ENCODE peak calls at places on chromosomes 6 and 20, in nine cellular contexts. One of them, this sample, is unnamed.

GRCh38 chr20:57547250-57547649 is 13.7 kb upstream of the PCK1 start:
- DNase-seq in Calu3: peak; percentile 61
- DNase-seq in heart right ventricle: no peak
- DNase-seq in fibroblast of pulmonary artery: no peak
- DNase-seq in WTC11: no peak
- DNase-seq in kidney: no peak
- DNase-seq in fibroblast of mammary gland: peak; percentile 7
- DNase-seq in neural progenitor cell: no peak
- DNase-seq in progenitor cell of endocrine pancreas: no peak
- DNase-seq in this sample: no peak

GRCh38 chr6:105681061-105681460 is 278.2 kb upstream of the PREP start:
- DNase-seq in Calu3: no peak
- DNase-seq in heart right ventricle: no peak
- DNase-seq in fibroblast of pulmonary artery: no peak
- DNase-seq in WTC11: no peak
- DNase-seq in kidney: no peak
- DNase-seq in fibroblast of mammary gland: no peak
- DNase-seq in neural progenitor cell: no peak
- DNase-seq in progenitor cell of endocrine pancreas: no peak
- DNase-seq in this sample: no peak

GRCh38 chr20:64090165-64090564 is 6.0 kb upstream of the LKAAEAR1 start:
- DNase-seq in Calu3: no peak
- DNase-seq in heart right ventricle: no peak
- DNase-seq in fibroblast of pulmonary artery: no peak
- DNase-seq in WTC11: no peak
- DNase-seq in kidney: no peak
- DNase-seq in fibroblast of mammary gland: no peak
- DNase-seq in neural progenitor cell: peak; percentile 63
- DNase-seq in progenitor cell of endocrine pancreas: no peak
- DNase-seq in this sample: no peak

GRCh38 chr20:48210111-48211029 is 425.1 kb upstream of the SULF2 start:
- DNase-seq in Calu3: no peak
- DNase-seq in heart right ventricle: peak; percentile 20
- DNase-seq in fibroblast of pulmonary artery: no peak
- DNase-seq in WTC11: no peak
- DNase-seq in kidney: no peak
- DNase-seq in fibroblast of mammary gland: no peak
- DNase-seq in neural progenitor cell: no peak
- DNase-seq in progenitor cell of endocrine pancreas: no peak
- DNase-seq in this sample: no peak

GRCh38 chr6:71393471-71393870 is 104.9 kb downstream of the OGFRL1 start:
- DNase-seq in Calu3: no peak
- DNase-seq in heart right ventricle: peak; percentile 45
- DNase-seq in fibroblast of pulmonary artery: peak; percentile 61
- DNase-seq in WTC11: no peak
- DNase-seq in kidney: no peak
- DNase-seq in fibroblast of mammary gland: peak; percentile 66
- DNase-seq in neural progenitor cell: no peak
- DNase-seq in progenitor cell of endocrine pancreas: no peak
- DNase-seq in this sample: no peak

GRCh38 chr6:68779366-68779765 is 144.3 kb downstream of the ADGRB3 start:
- DNase-seq in Calu3: no peak
- DNase-seq in heart right ventricle: no peak
- DNase-seq in fibroblast of pulmonary artery: no peak
- DNase-seq in WTC11: no peak
- DNase-seq in kidney: no peak
- DNase-seq in fibroblast of mammary gland: no peak
- DNase-seq in neural progenitor cell: no peak
- DNase-seq in progenitor cell of endocrine pancreas: no peak
- DNase-seq in this sample: no peak

GRCh38 chr6:79420054-79420453 is 117.2 kb downstream of the LCA5 start:
- DNase-seq in Calu3: no peak
- DNase-seq in heart right ventricle: no peak
- DNase-seq in fibroblast of pulmonary artery: no peak
- DNase-seq in WTC11: no peak
- DNase-seq in kidney: no peak
- DNase-seq in fibroblast of mammary gland: peak; percentile 4
- DNase-seq in neural progenitor cell: no peak
- DNase-seq in progenitor cell of endocrine pancreas: no peak
- DNase-seq in this sample: no peak

GRCh38 chr6:41846666-41847237 is 48.4 kb downstream of the USP49 start:
- DNase-seq in Calu3: peak; percentile 88
- DNase-seq in heart right ventricle: peak; percentile 83
- DNase-seq in fibroblast of pulmonary artery: peak; percentile 99
- DNase-seq in WTC11: peak; percentile 68
- DNase-seq in kidney: no peak
- DNase-seq in fibroblast of mammary gland: peak; percentile 95
- DNase-seq in neural progenitor cell: peak; percentile 69
- DNase-seq in progenitor cell of endocrine pancreas: peak; percentile 29
- DNase-seq in this sample: peak; percentile 70

GRCh38 chr20:32536861-32537656 is 48.1 kb downstream of the NOL4L start:
- DNase-seq in Calu3: peak; percentile 86
- DNase-seq in heart right ventricle: no peak
- DNase-seq in fibroblast of pulmonary artery: no peak
- DNase-seq in WTC11: peak; percentile 42
- DNase-seq in kidney: peak; percentile 89
- DNase-seq in fibroblast of mammary gland: no peak
- DNase-seq in neural progenitor cell: peak; percentile 39
- DNase-seq in progenitor cell of endocrine pancreas: peak; percentile 70
- DNase-seq in this sample: no peak

GRCh38 chr6:3894535-3895302 is 45.5 kb downstream of the FAM50B start:
- DNase-seq in Calu3: no peak
- DNase-seq in heart right ventricle: no peak
- DNase-seq in fibroblast of pulmonary artery: no peak
- DNase-seq in WTC11: no peak
- DNase-seq in kidney: no peak
- DNase-seq in fibroblast of mammary gland: no peak
- DNase-seq in neural progenitor cell: no peak
- DNase-seq in progenitor cell of endocrine pancreas: no peak
- DNase-seq in this sample: no peak

GRCh38 chr6:66423047-66423446 is 716.0 kb upstream of the EYS start:
- DNase-seq in Calu3: no peak
- DNase-seq in heart right ventricle: no peak
- DNase-seq in fibroblast of pulmonary artery: no peak
- DNase-seq in WTC11: no peak
- DNase-seq in kidney: no peak
- DNase-seq in fibroblast of mammary gland: no peak
- DNase-seq in neural progenitor cell: no peak
- DNase-seq in progenitor cell of endocrine pancreas: no peak
- DNase-seq in this sample: no peak

GRCh38 chr6:66418906-66419305 is 711.9 kb upstream of the EYS start:
- DNase-seq in Calu3: no peak
- DNase-seq in heart right ventricle: no peak
- DNase-seq in fibroblast of pulmonary artery: no peak
- DNase-seq in WTC11: no peak
- DNase-seq in kidney: no peak
- DNase-seq in fibroblast of mammary gland: no peak
- DNase-seq in neural progenitor cell: no peak
- DNase-seq in progenitor cell of endocrine pancreas: no peak
- DNase-seq in this sample: no peak

GRCh38 chr6:66421570-66421969 is 714.5 kb upstream of the EYS start:
- DNase-seq in Calu3: no peak
- DNase-seq in heart right ventricle: no peak
- DNase-seq in fibroblast of pulmonary artery: peak; percentile 1
- DNase-seq in WTC11: peak; percentile 18
- DNase-seq in kidney: no peak
- DNase-seq in fibroblast of mammary gland: no peak
- DNase-seq in neural progenitor cell: peak; percentile 47
- DNase-seq in progenitor cell of endocrine pancreas: no peak
- DNase-seq in this sample: no peak
- TF ChIP-seq CTCF in Calu3: no peak
- TF ChIP-seq CTCF in heart right ventricle: no peak
- TF ChIP-seq CTCF in fibroblast of pulmonary artery: peak; percentile 12
- TF ChIP-seq CTCF in WTC11: no peak
- TF ChIP-seq CTCF in kidney: no peak
- TF ChIP-seq CTCF in fibroblast of mammary gland: no peak
- TF ChIP-seq CTCF in neural progenitor cell: peak; percentile 66
- TF ChIP-seq CTCF in progenitor cell of endocrine pancreas: peak; percentile 57
- TF ChIP-seq CTCF in this sample: no peak

GRCh38 chr6:16739329-16739801 is 21.9 kb downstream of the ATXN1 start:
- DNase-seq in Calu3: no peak
- DNase-seq in heart right ventricle: no peak
- DNase-seq in fibroblast of pulmonary artery: no peak
- DNase-seq in WTC11: no peak
- DNase-seq in kidney: no peak
- DNase-seq in fibroblast of mammary gland: peak; percentile 75
- DNase-seq in neural progenitor cell: peak; percentile 20
- DNase-seq in progenitor cell of endocrine pancreas: no peak
- DNase-seq in this sample: no peak
- TF ChIP-seq CTCF in Calu3: no peak
- TF ChIP-seq CTCF in heart right ventricle: no peak
- TF ChIP-seq CTCF in fibroblast of pulmonary artery: no peak
- TF ChIP-seq CTCF in WTC11: no peak
- TF ChIP-seq CTCF in kidney: peak; percentile 47
- TF ChIP-seq CTCF in fibroblast of mammary gland: no peak
- TF ChIP-seq CTCF in neural progenitor cell: peak; percentile 10
- TF ChIP-seq CTCF in progenitor cell of endocrine pancreas: no peak
- TF ChIP-seq CTCF in this sample: no peak

GRCh38 chr6:124854338-124854922 is 107.8 kb upstream of the RNF217 start:
- DNase-seq in Calu3: no peak
- DNase-seq in heart right ventricle: no peak
- DNase-seq in fibroblast of pulmonary artery: peak; percentile 13
- DNase-seq in WTC11: no peak
- DNase-seq in kidney: no peak
- DNase-seq in fibroblast of mammary gland: no peak
- DNase-seq in neural progenitor cell: no peak
- DNase-seq in progenitor cell of endocrine pancreas: no peak
- DNase-seq in this sample: no peak
- TF ChIP-seq CTCF in Calu3: no peak
- TF ChIP-seq CTCF in heart right ventricle: no peak
- TF ChIP-seq CTCF in fibroblast of pulmonary artery: peak; percentile 25
- TF ChIP-seq CTCF in WTC11: no peak
- TF ChIP-seq CTCF in kidney: no peak
- TF ChIP-seq CTCF in fibroblast of mammary gland: peak; percentile 25
- TF ChIP-seq CTCF in neural progenitor cell: peak; percentile 48
- TF ChIP-seq CTCF in progenitor cell of endocrine pancreas: peak; percentile 45
- TF ChIP-seq CTCF in this sample: no peak

GRCh38 chr6:14321992-14322772 is 204.6 kb downstream of the CD83 start:
- DNase-seq in Calu3: peak; percentile 13
- DNase-seq in heart right ventricle: no peak
- DNase-seq in fibroblast of pulmonary artery: no peak
- DNase-seq in WTC11: peak; percentile 34
- DNase-seq in kidney: no peak
- DNase-seq in fibroblast of mammary gland: no peak
- DNase-seq in neural progenitor cell: peak; percentile 18
- DNase-seq in progenitor cell of endocrine pancreas: no peak
- DNase-seq in this sample: no peak
- TF ChIP-seq CTCF in Calu3: no peak
- TF ChIP-seq CTCF in heart right ventricle: no peak
- TF ChIP-seq CTCF in fibroblast of pulmonary artery: peak; percentile 7
- TF ChIP-seq CTCF in WTC11: no peak
- TF ChIP-seq CTCF in kidney: peak; percentile 5
- TF ChIP-seq CTCF in fibroblast of mammary gland: no peak
- TF ChIP-seq CTCF in neural progenitor cell: peak; percentile 34
- TF ChIP-seq CTCF in progenitor cell of endocrine pancreas: no peak
- TF ChIP-seq CTCF in this sample: no peak

GRCh38 chr20:43910564-43910963 is 4.1 kb upstream of the TOX2 start:
- DNase-seq in Calu3: no peak
- DNase-seq in heart right ventricle: no peak
- DNase-seq in fibroblast of pulmonary artery: no peak
- DNase-seq in WTC11: no peak
- DNase-seq in kidney: no peak
- DNase-seq in fibroblast of mammary gland: no peak
- DNase-seq in neural progenitor cell: no peak
- DNase-seq in progenitor cell of endocrine pancreas: no peak
- DNase-seq in this sample: no peak
- TF ChIP-seq CTCF in Calu3: no peak
- TF ChIP-seq CTCF in heart right ventricle: no peak
- TF ChIP-seq CTCF in fibroblast of pulmonary artery: no peak
- TF ChIP-seq CTCF in WTC11: no peak
- TF ChIP-seq CTCF in kidney: no peak
- TF ChIP-seq CTCF in fibroblast of mammary gland: no peak
- TF ChIP-seq CTCF in neural progenitor cell: no peak
- TF ChIP-seq CTCF in progenitor cell of endocrine pancreas: no peak
- TF ChIP-seq CTCF in this sample: no peak